ENCODE peak calls at places on chromosomes 1 and 21, in eight cellular contexts. G, S, U, J, B, L, W and E are unnamed samples.

GRCh38 chr1:32365445-32365844 is 3.1 kb downstream of the TSSK3 start:
- DNase-seq in G (no peak), S (no peak), U (peak), J (no peak), B (no peak), L (no peak), W (no peak), E (no peak)

GRCh38 chr1:59692591-59692990 is 122.2 kb upstream of the HOOK1 start:
- DNase-seq in G (no peak), S (no peak), U (no peak), J (no peak), B (no peak), L (no peak), W (peak), E (no peak)

GRCh38 chr1:200099040-200099439 is 71.5 kb downstream of the NR5A2 start:
- DNase-seq in G (no peak), S (no peak), U (peak), J (peak), B (peak), L (no peak), W (no peak), E (no peak)

GRCh38 chr1:30117685-30118084 is 605.7 kb downstream of the MATN1 start:
- DNase-seq in G (no peak), S (no peak), U (no peak), J (no peak), B (peak), L (peak), W (no peak), E (no peak)

GRCh38 chr1:65392497-65392896 is 28.0 kb upstream of the LEPR start:
- DNase-seq in G (no peak), S (no peak), U (no peak), J (no peak), B (no peak), L (no peak), W (no peak), E (no peak)

GRCh38 chr1:57307382-57307781 is 116.5 kb downstream of the DAB1 start:
- DNase-seq in G (no peak), S (no peak), U (peak), J (no peak), B (no peak), L (peak), W (no peak), E (no peak)

GRCh38 chr1:228347181-228347580 is 59.5 kb downstream of the TRIM11 start:
- DNase-seq in G (no peak), S (no peak), U (no peak), J (peak), B (no peak), L (no peak), W (no peak), E (no peak)

GRCh38 chr1:227776277-227776676 is 39.2 kb upstream of the PRSS38 start:
- DNase-seq in G (no peak), S (no peak), U (no peak), J (peak), B (no peak), L (no peak), W (peak), E (no peak)

GRCh38 chr1:150601540-150601939 is 22.1 kb upstream of the MCL1 start:
- DNase-seq in G (no peak), S (no peak), U (no peak), J (no peak), B (no peak), L (no peak), W (no peak), E (no peak)

GRCh38 chr1:101314244-101314643 is 77.4 kb downstream of the S1PR1 start:
- DNase-seq in G (no peak), S (no peak), U (no peak), J (no peak), B (no peak), L (no peak), W (peak), E (no peak)

GRCh38 chr1:213533125-213533524 is 454.6 kb upstream of the PROX1 start:
- DNase-seq in G (no peak), S (no peak), U (no peak), J (no peak), B (no peak), L (no peak), W (no peak), E (no peak)

GRCh38 chr1:9728451-9729295 is 77.1 kb downstream of the PIK3CD start:
- DNase-seq in G (no peak), S (no peak), U (no peak), J (no peak), B (no peak), L (no peak), W (no peak), E (no peak)

GRCh38 chr1:232853994-232854532 is 48.8 kb downstream of the MAP10 start:
- DNase-seq in G (no peak), S (no peak), U (no peak), J (no peak), B (no peak), L (no peak), W (peak), E (no peak)

DNA sequence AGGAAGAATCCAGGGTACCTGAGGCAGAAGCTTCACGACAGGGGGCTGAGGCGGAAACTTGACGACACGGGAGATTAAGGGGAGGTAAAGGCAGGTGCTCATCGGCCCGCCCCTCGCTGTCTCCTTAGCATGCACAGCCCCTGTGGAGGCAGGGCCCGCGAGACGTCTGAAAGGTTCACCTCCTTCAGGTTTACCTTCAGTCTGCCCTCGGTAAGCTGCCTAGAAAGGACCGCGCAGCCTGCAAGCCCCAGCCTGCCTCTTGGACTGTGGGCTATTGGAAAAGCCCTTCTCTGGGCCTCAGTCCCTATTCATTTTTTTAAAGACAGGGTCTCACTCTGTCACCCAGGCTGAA is 28.5 kb downstream of the KNCN start:
- DNase-seq in G (no peak), S (no peak), U (peak), J (no peak), B (no peak), L (no peak), W (no peak), E (no peak)
- TF ChIP-seq POLR2A in G (no peak), S (no peak), U (no peak), J (no peak), B (no peak), L (no peak), W (no peak), E (no peak)

GRCh38 chr21:41763398-41763931 is 3.4 kb downstream of the RIPK4 start:
- DNase-seq in G (no peak), S (no peak), U (no peak), J (no peak), B (no peak), L (no peak), W (no peak), E (no peak)

GRCh38 chr21:41766051-41766882 is 585 bp downstream of the RIPK4 start:
- DNase-seq in G (no peak), S (no peak), U (peak), J (no peak), B (no peak), L (no peak), W (no peak), E (no peak)

GRCh38 chr21:41763996-41764395 is 2.9 kb downstream of the RIPK4 start:
- DNase-seq in G (no peak), S (no peak), U (no peak), J (no peak), B (no peak), L (no peak), W (no peak), E (no peak)

GRCh38 chr21:41765393-41765950 is 1.4 kb downstream of the RIPK4 start:
- DNase-seq in G (no peak), S (no peak), U (no peak), J (no peak), B (no peak), L (no peak), W (no peak), E (no peak)

GRCh38 chr21:41764558-41765392 is 2.1 kb downstream of the RIPK4 start:
- DNase-seq in G (no peak), S (no peak), U (no peak), J (no peak), B (no peak), L (peak), W (no peak), E (no peak)
- H3K27ac ChIP-seq in G (peak), S (no peak), U (no peak), J (no peak), B (no peak), L (peak), W (no peak), E (no peak)

GRCh38 chr1:181112071-181112929 is 23.8 kb downstream of the IER5 start:
- DNase-seq in G (peak), S (no peak), U (peak), J (peak), B (peak), L (peak), W (peak), E (peak)
- TF ChIP-seq POLR2A in G (no peak), S (no peak), U (no peak), J (no peak), B (no peak), L (no peak), W (peak), E (no peak)

DNA sequence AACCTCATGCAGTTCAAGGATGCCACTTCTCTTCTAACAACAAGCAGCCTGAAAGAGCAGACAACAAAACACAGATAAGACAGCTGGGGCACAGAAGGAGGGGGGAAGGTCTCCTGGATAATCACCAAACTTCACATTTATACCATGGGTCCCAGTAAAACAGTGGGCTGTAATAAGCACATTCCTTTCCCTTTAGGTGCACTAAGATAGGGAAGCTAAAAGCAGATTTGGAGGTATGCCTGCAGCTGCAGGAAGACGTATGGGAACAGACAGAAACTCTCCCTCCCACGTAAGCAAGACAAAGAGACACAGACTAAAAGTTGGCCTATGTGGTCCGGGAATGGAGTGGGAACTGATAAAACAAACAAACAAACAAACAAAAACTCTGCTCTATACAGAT is 612.1 kb downstream of the MRPL39 start:
- DNase-seq in G (no peak), S (no peak), U (no peak), J (no peak), B (no peak), L (no peak), W (no peak), E (no peak)
- H3K27ac ChIP-seq in G (no peak), S (no peak), U (no peak), J (peak), B (no peak), L (no peak), W (no peak), E (no peak)